ENCODE peak calls at places on chromosomes 16 and 17, in four cellular contexts. B is psoas muscle, V is neural progenitor cell, X is heart right ventricle. G is an unnamed sample.

GRCh38 chr16:88455610-88456355 is 2.7 kb downstream of the ZFPM1 start:
- DNase-seq in B (no peak), X (no peak), V (peak; percentile 60), G (peak; percentile 65)

GRCh38 chr16:59878479-59878878 is 1144.4 kb upstream of the GOT2 start:
- DNase-seq in V (no peak), B (no peak), X (no peak), G (no peak)

GRCh38 chr16:85324506-85324905 is 212.2 kb upstream of the CIBAR2 start:
- DNase-seq in X (no peak), V (no peak), B (no peak), G (no peak)

GRCh38 chr16:55436587-55436986 is 42.4 kb upstream of the MMP2 start:
- DNase-seq in X (no peak), B (no peak), V (no peak), G (no peak)

GRCh38 chr16:80362816-80363215 is 178.0 kb upstream of the DYNLRB2 start:
- DNase-seq in V (no peak), B (no peak), X (no peak), G (no peak)

GRCh38 chr16:28291651-28292626 is at the start of gene SBK1:
- DNase-seq in X (peak; percentile 71), B (peak; percentile 77), V (peak; percentile 95), G (peak; percentile 32)

GRCh38 chr16:16019488-16019887 is 70.1 kb downstream of the ABCC1 start:
- DNase-seq in V (no peak), B (no peak), X (no peak), G (peak; percentile 67)

GRCh38 chr16:31033709-31034492 is 543 bp downstream of the STX4 start:
- DNase-seq in X (peak; percentile 90), B (peak; percentile 93), V (peak; percentile 94), G (peak; percentile 79)

GRCh38 chr16:17205279-17206139 is 265.3 kb downstream of the XYLT1 start:
- DNase-seq in X (no peak), B (no peak), V (peak; percentile 43), G (peak; percentile 9)

GRCh38 chr17:57138030-57138911 is 53.2 kb downstream of the AKAP1 start:
- DNase-seq in V (no peak), X (no peak), B (no peak), G (no peak)

GRCh38 chr16:81758376-81758775 is 20.7 kb upstream of the PLCG2 start:
- DNase-seq in V (no peak), X (no peak), B (no peak), G (no peak)

GRCh38 chr17:74892974-74893911 is at the start of gene FADS6:
- DNase-seq in B (no peak), V (peak; percentile 36), X (no peak), G (no peak)

GRCh38 chr16:66841366-66841765 is 2.8 kb upstream of the CA7 start:
- DNase-seq in V (no peak), X (no peak), B (no peak), G (no peak)

GRCh38 chr17:32266389-32267269 is 997 bp downstream of the RHBDL3 start:
- DNase-seq in X (no peak), B (no peak), V (peak; percentile 87), G (no peak)

GRCh38 chr16:68707341-68708152 is 29.5 kb upstream of the CDH1 start:
- DNase-seq in X (peak; percentile 28), B (no peak), V (peak; percentile 76), G (no peak)

GRCh38 chr16:50509521-50510341 is 38.5 kb upstream of the NKD1 start:
- DNase-seq in B (no peak), V (peak; percentile 63), X (no peak), G (peak; percentile 3)

GRCh38 chr16:23486480-23486879 is 23.8 kb downstream of the GGA2 start:
- DNase-seq in B (no peak), X (no peak), V (no peak), G (no peak)

GRCh38 chr17:9177212-9177611 is 155.9 kb downstream of the NTN1 start:
- DNase-seq in X (peak; percentile 49), B (no peak), V (no peak), G (peak; percentile 6)

GRCh38 chr16:27728691-27729090 is 178.7 kb downstream of the KATNIP start:
- DNase-seq in V (no peak), B (no peak), X (no peak), G (no peak)

GRCh38 chr17:56985371-56986162 is 7.6 kb downstream of the SCPEP1 start:
- DNase-seq in X (no peak), B (no peak), V (no peak), G (no peak)

GRCh38 chr16:66846831-66847230 is 2.6 kb downstream of the CA7 start:
- DNase-seq in X (no peak), B (no peak), V (no peak), G (no peak)

GRCh38 chr16:51573191-51573590 is 422.1 kb upstream of the SALL1 start:
- DNase-seq in V (no peak), B (no peak), X (no peak), G (no peak)

GRCh38 chr16:87353613-87354012 is 30.0 kb downstream of the FBXO31 start:
- DNase-seq in B (no peak), V (no peak), X (no peak), G (no peak)

GRCh38 chr17:488993-489757 is 136.6 kb upstream of the RPH3AL start:
- DNase-seq in X (no peak), V (peak; percentile 37), B (no peak), G (no peak)

GRCh38 chr17:80687819-80688218 is 143.2 kb downstream of the RPTOR start:
- DNase-seq in V (no peak), B (no peak), X (no peak), G (no peak)

GRCh38 chr17:36687736-36688135 is 86.4 kb downstream of the MRM1 start:
- DNase-seq in V (peak; percentile 65), X (no peak), B (no peak), G (no peak)

DNA sequence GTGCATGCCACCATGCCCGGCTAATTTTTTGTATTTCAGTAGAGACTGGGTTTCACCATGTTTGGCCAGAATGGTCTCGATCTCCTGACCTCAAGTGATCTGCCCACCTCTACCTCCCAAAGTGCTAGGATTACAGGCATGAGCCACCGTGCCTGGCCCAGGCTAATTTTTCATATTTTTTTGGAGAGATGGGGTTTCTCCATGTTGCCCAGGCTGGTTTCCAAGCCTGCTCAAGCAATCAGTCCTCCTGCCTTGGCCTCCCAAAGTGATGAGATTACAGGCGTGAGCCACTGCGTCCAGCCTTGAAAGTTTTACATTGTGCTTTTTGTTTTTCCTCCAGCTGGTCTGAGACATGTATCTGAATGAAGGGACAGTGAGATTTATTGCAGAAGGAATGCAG is 3.5 kb upstream of the ENGASE start:
- DNase-seq in X (no peak), V (no peak), B (no peak), G (no peak)
- TF ChIP-seq CTCF in X (no peak), V (no peak), B (no peak), G (no peak)

GRCh38 chr16:4319454-4319853 is 3.6 kb downstream of the GLIS2 start:
- DNase-seq in B (peak; percentile 53), X (no peak), V (no peak), G (no peak)
- H3K4me3 ChIP-seq in B (peak overlapping the region; percentile 6), X (peak overlapping the region; percentile 82), V (no peak overlapping the region), G (peak overlapping the region; percentile 86)

GRCh38 chr17:13597723-13598347 is 3.9 kb downstream of the HS3ST3A1 start:
- DNase-seq in X (no peak), V (peak; percentile 65), B (no peak), G (peak; percentile 74)
- TF ChIP-seq CTCF in X (no peak), V (peak; percentile 84), B (peak; percentile 56), G (peak; percentile 50)

GRCh38 chr17:78973792-78974520 is 5.8 kb downstream of the LGALS3BP start:
- DNase-seq in X (no peak), V (no peak), B (no peak), G (no peak)
- H3K4me3 ChIP-seq in X (no peak overlapping the region), V (no peak overlapping the region), B (no peak overlapping the region), G (no peak overlapping the region)